ENCODE peak calls at places on chromosomes 1 and 21, in five cellular contexts. R, X, W, E and L are unnamed samples.

GRCh38 chr1:176118985-176119384 is 88.1 kb downstream of the COP1 start:
- DNase-seq in X (no peak), E (no peak), W (no peak), R (no peak), L (no peak)

GRCh38 chr1:226609836-226610455 is 61.4 kb downstream of the STUM start:
- DNase-seq in R (peak; percentile 39), W (no peak), X (no peak), E (no peak), L (no peak)

GRCh38 chr1:87598429-87598828 is 269.7 kb downstream of the LMO4 start:
- DNase-seq in E (no peak), X (no peak), R (peak; percentile 89), W (no peak), L (no peak)

GRCh38 chr1:247905899-247906503 is 10.6 kb downstream of the OR2W3 start:
- DNase-seq in R (no peak), X (no peak), W (no peak), E (no peak), L (no peak)

GRCh38 chr1:204503122-204503912 is 8.7 kb upstream of the PIK3C2B start:
- DNase-seq in R (no peak), E (peak; percentile 56), W (no peak), X (no peak), L (no peak)

GRCh38 chr1:13600762-13601483 is 17.3 kb downstream of the PDPN start:
- DNase-seq in X (peak; percentile 22), R (no peak), W (no peak), E (peak; percentile 56), L (no peak)

GRCh38 chr1:218553197-218553596 is 208.1 kb downstream of the TGFB2 start:
- DNase-seq in X (no peak), W (no peak), E (no peak), R (peak; percentile 44), L (no peak)

GRCh38 chr1:222824641-222825040 is 9.8 kb downstream of the DISP1 start:
- DNase-seq in E (no peak), X (no peak), W (no peak), R (no peak), L (no peak)

GRCh38 chr1:118217073-118217620 is 32.1 kb upstream of the SPAG17 start:
- DNase-seq in E (no peak), W (no peak), R (no peak), X (no peak), L (no peak)

GRCh38 chr1:42137766-42138165 is 15.4 kb upstream of the GUCA2B start:
- DNase-seq in R (no peak), X (no peak), E (no peak), W (no peak), L (no peak)

GRCh38 chr21:38171723-38172344 is 85.0 kb upstream of the KCNJ15 start:
- DNase-seq in R (peak; percentile 91), W (no peak), E (peak; percentile 61), X (no peak), L (no peak)

GRCh38 chr21:45456014-45456835 is 51.3 kb downstream of the COL18A1 start:
- DNase-seq in R (no peak), E (no peak), X (no peak), W (no peak), L (no peak)

GRCh38 chr21:35006771-35007170 is 42.3 kb downstream of the RUNX1 start:
- DNase-seq in W (no peak), R (peak; percentile 13), X (no peak), E (no peak), L (no peak)

GRCh38 chr1:201730611-201731010 is 98.3 kb upstream of the IPO9 start:
- DNase-seq in R (no peak), W (no peak), E (no peak), X (no peak), L (no peak)

GRCh38 chr1:84379128-84379527 is 19.2 kb upstream of the DNASE2B start:
- DNase-seq in X (no peak), W (no peak), E (no peak), R (no peak), L (no peak)

GRCh38 chr1:54838565-54839180 is 37.5 kb upstream of the TTC22 start:
- DNase-seq in W (no peak), E (no peak), X (no peak), R (peak; percentile 26), L (no peak)

GRCh38 chr21:31180256-31181088 is 142.2 kb upstream of the KRTAP19-8 start:
- DNase-seq in R (no peak), W (no peak), X (no peak), E (peak; percentile 19), L (no peak)

GRCh38 chr1:244324176-244324883 is 127.4 kb downstream of the ADSS2 start:
- DNase-seq in W (no peak), X (no peak), R (no peak), E (no peak), L (no peak)

GRCh38 chr1:56060901-56061300 is 518.5 kb downstream of the PLPP3 start:
- DNase-seq in E (no peak), W (no peak), R (no peak), X (no peak), L (no peak)

GRCh38 chr1:202162049-202162417 is 1.6 kb upstream of the PTPN7 start:
- DNase-seq in X (no peak), W (peak; percentile 58), E (no peak), R (no peak), L (peak; percentile 58)

GRCh38 chr21:38987551-38988210 is 182.0 kb downstream of the ETS2 start:
- DNase-seq in E (no peak), W (no peak), X (no peak), R (no peak), L (no peak)

GRCh38 chr1:66243548-66244130 is 290.3 kb upstream of the SGIP1 start:
- DNase-seq in E (no peak), R (no peak), W (no peak), X (no peak), L (no peak)

GRCh38 chr1:82059931-82060330 is 259.2 kb downstream of the ADGRL2 start:
- DNase-seq in W (no peak), R (no peak), E (peak; percentile 73), X (no peak), L (no peak)

GRCh38 chr1:180235077-180235501 is 5.0 kb downstream of the LHX4 start:
- DNase-seq in W (no peak), X (no peak), R (peak; percentile 81), E (peak; percentile 32), L (no peak)

GRCh38 chr21:36188081-36188681 is 31.6 kb downstream of the DOP1B start:
- DNase-seq in X (peak; percentile 70), W (no peak), R (no peak), E (no peak), L (no peak)

GRCh38 chr1:217311766-217312165 is 319.1 kb downstream of the GPATCH2 start:
- DNase-seq in R (peak; percentile 75), X (no peak), W (no peak), E (no peak), L (no peak)

GRCh38 chr1:150874455-150875196 is 1.8 kb downstream of the ARNT start:
- DNase-seq in R (no peak), W (no peak), E (no peak), X (no peak), L (no peak)

GRCh38 chr1:152037920-152038658 is 1.3 kb upstream of the S100A11 start:
- DNase-seq in R (peak; percentile 8), E (no peak), W (no peak), X (no peak), L (no peak)

GRCh38 chr1:85427358-85427757 is 37.6 kb downstream of the DDAH1 start:
- DNase-seq in E (no peak), X (no peak), R (no peak), W (no peak), L (no peak)

GRCh38 chr21:41360072-41360821 is 1.6 kb upstream of the MX2 start:
- DNase-seq in E (no peak), W (peak; percentile 47), X (no peak), R (peak; percentile 75), L (no peak)

GRCh38 chr1:82260051-82260450 is 459.3 kb downstream of the ADGRL2 start:
- DNase-seq in R (no peak), E (no peak), W (no peak), X (no peak), L (no peak)

DNA sequence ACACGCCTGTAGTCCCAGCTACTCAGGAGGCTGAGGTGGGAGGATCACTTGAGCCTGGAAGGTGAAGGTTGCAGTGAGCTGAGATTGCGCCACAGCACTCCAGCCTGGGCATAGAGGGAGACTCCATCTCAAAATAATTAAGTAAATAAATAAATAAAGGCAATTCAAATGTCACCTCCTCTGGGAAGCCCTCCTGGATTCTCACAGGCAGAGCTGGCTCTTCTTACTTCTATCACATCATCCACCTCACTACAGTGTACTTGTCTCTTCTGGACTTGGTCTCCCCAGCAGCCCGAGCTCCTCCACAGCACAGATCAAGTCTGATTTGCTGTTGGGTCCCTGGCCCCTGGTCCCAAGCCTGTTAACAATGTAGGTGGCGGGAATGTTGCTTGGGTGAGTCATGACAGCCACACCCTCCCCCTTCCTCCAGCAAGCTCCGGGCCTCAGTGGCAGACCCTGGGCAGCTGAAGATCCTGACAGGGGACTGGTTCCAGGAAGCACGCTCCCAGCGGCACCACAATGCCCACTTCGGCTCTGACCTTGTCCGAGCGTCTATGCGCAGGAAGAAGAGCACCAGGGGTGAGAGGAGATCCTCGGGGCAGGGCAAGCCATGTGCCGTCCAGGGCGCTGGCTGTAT is 5.3 kb downstream of the SYTL1 start:
- DNase-seq in W (no peak), R (peak; percentile 63), E (peak; percentile 26), X (no peak), L (no peak)
- H3K27ac ChIP-seq in W (no peak overlapping the region), R (no peak overlapping the region), E (no peak overlapping the region), X (no peak overlapping the region), L (no peak overlapping the region)

GRCh38 chr1:119336738-119337315 is 31.8 kb upstream of the HAO2 start:
- DNase-seq in W (no peak), R (no peak), E (no peak), X (no peak), L (no peak)

GRCh38 chr1:119340861-119341261 is 27.7 kb upstream of the HAO2 start:
- DNase-seq in R (peak; percentile 68), E (no peak), W (no peak), X (no peak), L (no peak)

GRCh38 chr1:119341372-119341947 is 27.1 kb upstream of the HAO2 start:
- DNase-seq in E (no peak), X (no peak), R (no peak), W (no peak), L (no peak)

GRCh38 chr1:119338757-119339156 is 29.8 kb upstream of the HAO2 start:
- DNase-seq in E (no peak), X (no peak), W (no peak), R (no peak), L (no peak)

DNA sequence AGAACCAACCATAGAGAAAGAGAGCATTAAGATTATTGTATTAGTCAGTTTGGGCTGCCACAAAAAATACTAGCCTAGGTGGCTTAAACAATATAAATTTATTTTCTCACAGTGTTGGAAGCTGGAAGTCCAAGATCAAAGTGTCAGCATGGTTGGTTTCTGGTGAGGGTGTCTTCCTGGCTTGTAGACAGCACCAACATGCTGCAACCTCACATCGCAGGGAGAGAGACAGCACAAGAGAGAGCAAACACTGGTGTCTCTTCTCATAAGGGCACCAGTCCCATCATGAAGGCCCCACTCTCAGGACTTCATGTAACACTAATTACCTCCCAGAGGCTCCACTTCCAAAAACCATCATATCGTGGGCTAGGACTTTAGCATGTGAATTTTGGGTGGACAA is 30.6 kb upstream of the HAO2 start:
- DNase-seq in W (no peak), R (no peak), E (no peak), X (no peak), L (no peak)
- H3K27ac ChIP-seq in W (no peak overlapping the region), R (no peak overlapping the region), E (no peak overlapping the region), X (no peak overlapping the region), L (no peak overlapping the region)

GRCh38 chr1:229887043-229887822 is 179.8 kb upstream of the GALNT2 start:
- DNase-seq in W (no peak), R (no peak), E (peak; percentile 96), X (peak; percentile 52), L (no peak)
- H3K27ac ChIP-seq in W (no peak overlapping the region), R (no peak overlapping the region), E (no peak overlapping the region), X (peak overlapping the region; percentile 78), L (no peak overlapping the region)

GRCh38 chr1:47996406-47997226 is 569 bp downstream of the TRABD2B start:
- DNase-seq in X (peak; percentile 35), E (peak; percentile 36), R (peak; percentile 79), W (no peak), L (no peak)
- H3K27ac ChIP-seq in X (peak overlapping the region; percentile 65), E (no peak overlapping the region), R (no peak overlapping the region), W (no peak overlapping the region), L (no peak overlapping the region)